ENCODE peak calls at places on chromosome 2, in seven cellular contexts. Q, R, X, K, C, S and O are unnamed samples.

GRCh38 chr2:234111523-234111922 is 61.0 kb downstream of the SPP2 start:
- DNase-seq in K (peak; percentile 96), R (no peak), Q (peak; percentile 88), X (no peak), S (no peak), C (peak; percentile 91), O (no peak)

GRCh38 chr2:12715878-12716249 is 872 bp upstream of the TRIB2 start:
- DNase-seq in R (peak; percentile 86), C (peak; percentile 65), K (peak; percentile 89), S (peak; percentile 78), X (peak; percentile 87), Q (peak; percentile 66), O (peak; percentile 47)

GRCh38 chr2:128681351-128681906 is 362.8 kb upstream of the HS6ST1 start:
- DNase-seq in X (no peak), K (no peak), R (no peak), S (peak; percentile 4), Q (no peak), C (no peak), O (no peak)

GRCh38 chr2:215401896-215402379 is 33.9 kb downstream of the FN1 start:
- DNase-seq in R (no peak), C (no peak), X (no peak), S (no peak), K (peak; percentile 78), Q (no peak), O (peak; percentile 90)

GRCh38 chr2:113064898-113065297 is 2.9 kb upstream of the IL1F10 start:
- DNase-seq in S (peak; percentile 9), C (no peak), R (no peak), X (no peak), Q (no peak), K (no peak), O (no peak)

GRCh38 chr2:189179607-189179979 is at the start of gene COL5A2:
- DNase-seq in X (peak; percentile 47), R (peak; percentile 71), K (no peak), S (peak; percentile 38), C (no peak), Q (no peak), O (peak; percentile 77)

GRCh38 chr2:100921685-100922161 is 80.4 kb upstream of the RPL31 start:
- DNase-seq in Q (no peak), C (no peak), X (no peak), S (no peak), R (no peak), K (no peak), O (peak; percentile 44)

GRCh38 chr2:231312066-231312465 is 83.4 kb upstream of the B3GNT7 start:
- DNase-seq in X (no peak), S (no peak), C (no peak), R (no peak), Q (no peak), K (no peak), O (no peak)

GRCh38 chr2:203340791-203341487 is 12.7 kb downstream of the ABI2 start:
- DNase-seq in S (no peak), Q (peak; percentile 38), X (no peak), C (no peak), K (peak; percentile 97), R (no peak), O (no peak)

GRCh38 chr2:26327291-26328272 is 18.4 kb upstream of the SELENOI start:
- DNase-seq in K (no peak), R (no peak), S (no peak), Q (no peak), X (no peak), C (no peak), O (no peak)

GRCh38 chr2:199019898-199020507 is 437.7 kb downstream of the SATB2 start:
- DNase-seq in C (no peak), Q (no peak), K (peak; percentile 52), R (no peak), X (no peak), S (peak; percentile 22), O (peak; percentile 4)

GRCh38 chr2:182715121-182715895 is 749 bp upstream of the DNAJC10 start:
- DNase-seq in X (no peak), K (peak; percentile 13), Q (no peak), C (peak; percentile 33), S (no peak), R (no peak), O (no peak)

GRCh38 chr2:65049010-65049639 is 7.1 kb upstream of the CEP68 start:
- DNase-seq in K (no peak), X (no peak), C (no peak), Q (no peak), S (no peak), R (no peak), O (no peak)

GRCh38 chr2:2405780-2406179 is 74.7 kb upstream of the MYT1L start:
- DNase-seq in X (no peak), Q (no peak), C (no peak), R (no peak), S (no peak), K (no peak), O (no peak)

GRCh38 chr2:164826293-164827243 is 15.1 kb downstream of the COBLL1 start:
- DNase-seq in K (peak; percentile 65), Q (no peak), X (peak; percentile 68), S (peak; percentile 56), R (peak; percentile 79), C (no peak), O (no peak)

GRCh38 chr2:33275689-33276444 is 200.6 kb upstream of the RASGRP3 start:
- DNase-seq in R (peak; percentile 91), X (no peak), S (no peak), Q (no peak), C (peak; percentile 94), K (peak; percentile 99), O (peak; percentile 34)

GRCh38 chr2:227509824-227510619 is 38.1 kb downstream of the AGFG1 start:
- DNase-seq in Q (peak; percentile 45), S (no peak), K (peak; percentile 76), X (no peak), C (no peak), R (no peak), O (no peak)

GRCh38 chr2:229221641-229222040 is 49.4 kb downstream of the PID1 start:
- DNase-seq in R (no peak), S (no peak), Q (no peak), X (no peak), C (no peak), K (no peak), O (no peak)

GRCh38 chr2:119764832-119765231 is 5.1 kb downstream of the PTPN4 start:
- DNase-seq in C (no peak), X (no peak), K (peak; percentile 61), S (no peak), R (no peak), Q (no peak), O (no peak)

GRCh38 chr2:239203443-239204142 is 197.2 kb downstream of the HDAC4 start:
- DNase-seq in K (no peak), R (peak; percentile 24), Q (no peak), S (no peak), C (no peak), X (peak; percentile 30), O (no peak)
- H3K27me3 ChIP-seq in K (no peaks in the 10 kb centered on the region), R (no peaks in the 10 kb centered on the region), Q (no peaks in the 10 kb centered on the region), S (no peaks in the 10 kb centered on the region), C (no peaks in the 10 kb centered on the region), X (no peaks in the 10 kb centered on the region), O (no peaks in the 10 kb centered on the region)

GRCh38 chr2:152120430-152120829 is 21.6 kb upstream of the CACNB4 start:
- DNase-seq in K (no peak), S (no peak), C (no peak), Q (no peak), R (no peak), X (no peak), O (no peak)
- TF ChIP-seq CTCF in K (no peak), S (no peak), C (no peak), Q (no peak), R (no peak), X (no peak), O (no peak)

GRCh38 chr2:239919779-239920545 is 105.2 kb downstream of the NDUFA10 start:
- DNase-seq in Q (no peak), C (no peak), S (no peak), K (no peak), R (no peak), X (peak; percentile 28), O (no peak)
- H3K9me3 ChIP-seq in Q (peaks cover 10% of the 10 kb centered on the region), C (peaks cover 11% of the 10 kb centered on the region), S (no peaks in the 10 kb centered on the region), K (peaks cover 9% of the 10 kb centered on the region), R (peaks cover 25% of the 10 kb centered on the region), X (no peaks in the 10 kb centered on the region), O (peaks cover 57% of the 10 kb centered on the region)

GRCh38 chr2:20669609-20670314 is 2.8 kb downstream of the GDF7 start:
- DNase-seq in Q (no peak), C (no peak), R (no peak), S (no peak), K (no peak), X (no peak), O (no peak)

GRCh38 chr2:20671736-20672080 is 4.8 kb downstream of the GDF7 start:
- DNase-seq in X (no peak), Q (no peak), C (no peak), K (no peak), S (no peak), R (no peak), O (no peak)

GRCh38 chr2:20671036-20671735 is 4.2 kb downstream of the GDF7 start:
- DNase-seq in X (no peak), C (no peak), R (no peak), S (no peak), Q (no peak), K (no peak), O (no peak)

GRCh38 chr2:20668871-20669475 is 2.0 kb downstream of the GDF7 start:
- DNase-seq in C (no peak), X (no peak), Q (no peak), S (no peak), K (no peak), R (no peak), O (no peak)

GRCh38 chr2:20670315-20671035 is 3.5 kb downstream of the GDF7 start:
- DNase-seq in K (no peak), C (no peak), S (no peak), R (peak; percentile 63), Q (no peak), X (no peak), O (no peak)
- H3K27me3 ChIP-seq in K (peaks cover 28% of the 10 kb centered on the region), C (peaks cover under 1% of the 10 kb centered on the region), S (peaks cover 83% of the 10 kb centered on the region), R (peaks cover 3% of the 10 kb centered on the region), Q (peaks cover 82% of the 10 kb centered on the region), X (peaks cover 54% of the 10 kb centered on the region), O (peaks cover 69% of the 10 kb centered on the region)

GRCh38 chr2:80288576-80288975 is 16.0 kb downstream of the LRRTM1 start:
- DNase-seq in Q (no peak), S (no peak), C (no peak), K (no peak), X (no peak), R (no peak), O (no peak)
- TF ChIP-seq CTCF in Q (no peak), S (no peak), C (no peak), K (no peak), X (no peak), R (no peak), O (peak; percentile 18)

GRCh38 chr2:71154279-71154678 is 23.8 kb downstream of the MPHOSPH10 start:
- DNase-seq in Q (no peak), X (no peak), K (no peak), R (no peak), C (no peak), S (no peak), O (no peak)

GRCh38 chr2:71148506-71149063 is 18.2 kb downstream of the MPHOSPH10 start:
- DNase-seq in S (no peak), X (no peak), R (no peak), K (no peak), C (no peak), Q (no peak), O (no peak)

GRCh38 chr2:71153585-71153984 is 23.2 kb downstream of the MPHOSPH10 start:
- DNase-seq in S (no peak), C (no peak), Q (no peak), X (no peak), K (no peak), R (no peak), O (no peak)

GRCh38 chr2:71150082-71150816 is 19.8 kb downstream of the MPHOSPH10 start:
- DNase-seq in C (no peak), S (no peak), K (no peak), X (no peak), Q (no peak), R (no peak), O (no peak)

GRCh38 chr2:71151620-71152019 is 21.2 kb downstream of the MPHOSPH10 start:
- DNase-seq in R (no peak), X (no peak), C (no peak), S (no peak), Q (no peak), K (no peak), O (no peak)
- H3K9me3 ChIP-seq in R (no peaks in the 10 kb centered on the region), X (no peaks in the 10 kb centered on the region), C (no peaks in the 10 kb centered on the region), S (no peaks in the 10 kb centered on the region), Q (no peaks in the 10 kb centered on the region), K (no peaks in the 10 kb centered on the region), O (no peaks in the 10 kb centered on the region)